ENCODE peak calls at places on chromosome 5, in seven cellular contexts. Y is H4; J is left colon; H is aorta; T is EL; R is endodermal cell; Q is stimulated activated CD4-positive, alpha-beta T cell treated with anti-CD3 and anti-CD28 coated beads, Interleukin-2, amount 100 ng/mL, for 48 hours. Z is an unnamed sample.

GRCh38 chr5:91668261-91668660 is 285.1 kb upstream of the ARRDC3 start:
- DNase-seq in Y (no peak), J (no peak), H (no peak), T (no peak), R (no peak), Q (no peak), Z (no peak)

GRCh38 chr5:90231688-90232087 is 177.9 kb downstream of the CETN3 start:
- DNase-seq in Y (no peak), J (no peak), H (no peak), T (no peak), R (no peak), Q (no peak), Z (no peak)

GRCh38 chr5:100901851-100902341 is 1.2 kb downstream of the ST8SIA4 start:
- DNase-seq in Y (peak), J (peak), H (peak), T (no peak), R (peak), Q (no peak), Z (no peak)

GRCh38 chr5:353599-354580 is 32.4 kb downstream of the AHRR start:
- DNase-seq in Y (no peak), J (no peak), H (peak), T (no peak), R (peak), Q (no peak), Z (no peak)

GRCh38 chr5:151068571-151069197 is 12.2 kb downstream of the TNIP1 start:
- DNase-seq in Y (no peak), J (no peak), H (no peak), T (peak), R (no peak), Q (no peak), Z (no peak)

GRCh38 chr5:151770383-151771258 is 1.1 kb upstream of the G3BP1 start:
- DNase-seq in Y (no peak), J (peak), H (peak), T (peak), R (peak), Q (peak), Z (peak)

GRCh38 chr5:37112383-37112991 is 136.7 kb downstream of the CPLANE1 start:
- DNase-seq in Y (no peak), J (no peak), H (no peak), T (no peak), R (no peak), Q (no peak), Z (no peak)

GRCh38 chr5:149414405-149415244 is 35.5 kb upstream of the IL17B start:
- DNase-seq in Y (peak), J (no peak), H (peak), T (peak), R (no peak), Q (no peak), Z (no peak)

GRCh38 chr5:71882826-71883744 is 164.0 kb downstream of the CARTPT start:
- DNase-seq in Y (peak), J (no peak), H (no peak), T (peak), R (no peak), Q (no peak), Z (no peak)

GRCh38 chr5:161847447-161847846 is 473 bp upstream of the GABRA1 start:
- DNase-seq in Y (no peak), J (no peak), H (no peak), T (no peak), R (peak), Q (no peak), Z (no peak)

GRCh38 chr5:57349214-57349613 is 133.4 kb downstream of the ACTBL2 start:
- DNase-seq in Y (no peak), J (no peak), H (no peak), T (no peak), R (no peak), Q (no peak), Z (no peak)

GRCh38 chr5:71932131-71932635 is 175.1 kb upstream of the MAP1B start:
- DNase-seq in Y (peak), J (peak), H (no peak), T (peak), R (no peak), Q (no peak), Z (no peak)

GRCh38 chr5:155772009-155772662 is 554.8 kb upstream of the SGCD start:
- DNase-seq in Y (no peak), J (no peak), H (no peak), T (no peak), R (peak), Q (no peak), Z (no peak)

GRCh38 chr5:98516701-98517100 is 256.8 kb upstream of the RGMB start:
- DNase-seq in Y (no peak), J (no peak), H (no peak), T (no peak), R (no peak), Q (no peak), Z (no peak)

GRCh38 chr5:73994963-73995362 is 369.0 kb downstream of the ARHGEF28 start:
- DNase-seq in Y (no peak), J (no peak), H (no peak), T (peak), R (no peak), Q (no peak), Z (no peak)

GRCh38 chr5:56123531-56124243 is 109.4 kb downstream of the ANKRD55 start:
- DNase-seq in Y (peak), J (peak), H (peak), T (peak), R (peak), Q (no peak), Z (peak)

GRCh38 chr5:171855798-171856772 is 70.5 kb downstream of the SMIM23 start:
- DNase-seq in Y (peak), J (peak), H (no peak), T (peak), R (no peak), Q (no peak), Z (no peak)

GRCh38 chr5:3602713-3603502 is 7.3 kb downstream of the IRX1 start:
- DNase-seq in Y (no peak), J (no peak), H (peak), T (no peak), R (peak), Q (no peak), Z (no peak)

GRCh38 chr5:39405489-39405888 is 19.3 kb downstream of the DAB2 start:
- DNase-seq in Y (no peak), J (no peak), H (no peak), T (no peak), R (no peak), Q (no peak), Z (no peak)

GRCh38 chr5:45105491-45105994 is 296.8 kb downstream of the MRPS30 start:
- DNase-seq in Y (no peak), J (no peak), H (no peak), T (no peak), R (no peak), Q (no peak), Z (no peak)

GRCh38 chr5:59503223-59503622 is 390.3 kb downstream of the PDE4D start:
- DNase-seq in Y (no peak), J (no peak), H (no peak), T (no peak), R (no peak), Q (no peak), Z (no peak)

GRCh38 chr5:10556331-10556807 is 7.5 kb upstream of the ANKRD33B start:
- DNase-seq in Y (peak), J (no peak), H (no peak), T (peak), R (peak), Q (no peak), Z (no peak)

Z was measured in neural crest cell.